ENCODE peak calls at places on chromosome 13, in eight cellular contexts. S, N, O, R, J, Z, H and D are unnamed samples.

GRCh38 chr13:82597737-82598136 is 1284.5 kb downstream of the SLITRK1 start:
- DNase-seq in S (no peak), N (no peak), O (no peak), R (no peak), J (no peak), Z (no peak), H (no peak), D (no peak)

GRCh38 chr13:29551214-29551613 is 44.3 kb downstream of the SLC7A1 start:
- DNase-seq in S (no peak), N (no peak), O (no peak), R (no peak), J (no peak), Z (no peak), H (no peak), D (no peak)

GRCh38 chr13:40668335-40668734 is 1.9 kb upstream of the FOXO1 start:
- DNase-seq in S (no peak), N (peak), O (peak), R (peak), J (peak), Z (no peak), H (no peak), D (peak)

GRCh38 chr13:21231426-21231945 is 55.0 kb downstream of the MRPL57 start:
- DNase-seq in S (no peak), N (no peak), O (no peak), R (no peak), J (no peak), Z (peak), H (no peak), D (no peak)

GRCh38 chr13:48412881-48413351 is at the start of gene LPAR6:
- DNase-seq in S (no peak), N (no peak), O (peak), R (no peak), J (peak), Z (no peak), H (peak), D (no peak)

GRCh38 chr13:106029901-106030300 is 505.6 kb downstream of the EFNB2 start:
- DNase-seq in S (no peak), N (no peak), O (no peak), R (no peak), J (no peak), Z (no peak), H (no peak), D (no peak)

GRCh38 chr13:62997038-62997619 is 1581.5 kb upstream of the PCDH20 start:
- DNase-seq in S (no peak), N (no peak), O (no peak), R (no peak), J (no peak), Z (no peak), H (no peak), D (no peak)

GRCh38 chr13:88895261-88895941 is 1224.2 kb downstream of the SLITRK5 start:
- DNase-seq in S (no peak), N (no peak), O (no peak), R (no peak), J (peak), Z (no peak), H (no peak), D (no peak)

GRCh38 chr13:89862691-89863036 is 1484.8 kb upstream of the MIR17HG start:
- DNase-seq in S (no peak), N (no peak), O (no peak), R (no peak), J (no peak), Z (no peak), H (no peak), D (no peak)

GRCh38 chr13:49791214-49791752 is 1.2 kb downstream of the KPNA3 start:
- DNase-seq in S (no peak), N (peak), O (peak), R (no peak), J (peak), Z (peak), H (no peak), D (peak)

GRCh38 chr13:105758929-105759328 is 776.5 kb downstream of the EFNB2 start:
- DNase-seq in S (no peak), N (no peak), O (no peak), R (no peak), J (no peak), Z (no peak), H (no peak), D (no peak)

GRCh38 chr13:20142927-20143480 is 17.8 kb downstream of the GJA3 start:
- DNase-seq in S (no peak), N (no peak), O (no peak), R (no peak), J (no peak), Z (no peak), H (no peak), D (no peak)

GRCh38 chr13:98349731-98350305 is 172.7 kb upstream of the RNF113B start:
- DNase-seq in S (no peak), N (no peak), O (no peak), R (no peak), J (peak), Z (peak), H (no peak), D (no peak)
- TF ChIP-seq CTCF in S (peak), N (no peak), O (no peak), R (peak), J (no peak), Z (no peak), H (no peak), D (no peak)

GRCh38 chr13:23572836-23573235 is 2.6 kb downstream of the TNFRSF19 start:
- DNase-seq in S (no peak), N (peak), O (no peak), R (no peak), J (no peak), Z (no peak), H (no peak), D (no peak)

GRCh38 chr13:23563085-23563484 is 7.1 kb upstream of the TNFRSF19 start:
- DNase-seq in S (no peak), N (no peak), O (no peak), R (no peak), J (no peak), Z (no peak), H (no peak), D (no peak)

GRCh38 chr13:23570931-23571330 is 719 bp downstream of the TNFRSF19 start:
- DNase-seq in S (no peak), N (peak), O (no peak), R (no peak), J (no peak), Z (no peak), H (no peak), D (no peak)

GRCh38 chr13:23570099-23570926 is at the start of gene TNFRSF19:
- DNase-seq in S (peak), N (peak), O (no peak), R (peak), J (no peak), Z (peak), H (peak), D (no peak)

GRCh38 chr13:23567792-23568480 is 2.3 kb upstream of the TNFRSF19 start:
- DNase-seq in S (peak), N (peak), O (no peak), R (no peak), J (no peak), Z (no peak), H (no peak), D (no peak)
- TF ChIP-seq CTCF in S (peak), N (peak), O (no peak), R (peak), J (no peak), Z (peak), H (no peak), D (peak)

GRCh38 chr13:96796234-96796633 is 198.0 kb downstream of the OXGR1 start:
- DNase-seq in S (no peak), N (no peak), O (no peak), R (no peak), J (no peak), Z (no peak), H (no peak), D (no peak)
- TF ChIP-seq CTCF in S (peak), N (no peak), O (no peak), R (no peak), J (no peak), Z (peak), H (no peak), D (no peak)

GRCh38 chr13:93422980-93423554 is 196.5 kb downstream of the GPC6 start:
- DNase-seq in S (no peak), N (no peak), O (no peak), R (no peak), J (no peak), Z (no peak), H (no peak), D (no peak)
- TF ChIP-seq CTCF in S (no peak), N (no peak), O (no peak), R (no peak), J (no peak), Z (no peak), H (no peak), D (no peak)

GRCh38 chr13:44451651-44452050 is 78.0 kb downstream of the SERP2 start:
- DNase-seq in S (no peak), N (no peak), O (no peak), R (no peak), J (no peak), Z (no peak), H (no peak), D (no peak)
- TF ChIP-seq CTCF in S (no peak), N (no peak), O (no peak), R (no peak), J (no peak), Z (no peak), H (no peak), D (no peak)

GRCh38 chr13:109610517-109610916 is 175.9 kb downstream of the IRS2 start:
- DNase-seq in S (no peak), N (peak), O (peak), R (no peak), J (peak), Z (peak), H (no peak), D (no peak)
- TF ChIP-seq CTCF in S (peak), N (peak), O (peak), R (peak), J (peak), Z (peak), H (peak), D (peak)

GRCh38 chr13:33262997-33263396 is 22.6 kb downstream of the STARD13 start:
- DNase-seq in S (no peak), N (peak), O (no peak), R (no peak), J (peak), Z (no peak), H (no peak), D (no peak)
- TF ChIP-seq CTCF in S (no peak), N (peak), O (no peak), R (no peak), J (peak), Z (peak), H (no peak), D (peak)

GRCh38 chr13:65656740-65657329 is 1573.3 kb downstream of the PCDH9 start:
- DNase-seq in S (no peak), N (no peak), O (no peak), R (no peak), J (peak), Z (no peak), H (no peak), D (no peak)
- TF ChIP-seq CTCF in S (peak), N (peak), O (no peak), R (peak), J (peak), Z (peak), H (peak), D (peak)